ENCODE peak calls at places on chromosomes 16 and 17, in four cellular contexts. J, Q, N and C are unnamed samples.

GRCh38 chr17:27797390-27798091 is 2.8 kb downstream of the NOS2 start:
- DNase-seq in N (no peak), Q (no peak), J (peak), C (peak)

GRCh38 chr16:85652431-85653221 is 36.1 kb downstream of the GINS2 start:
- DNase-seq in J (no peak), N (no peak), Q (peak), C (no peak)

GRCh38 chr16:12998376-12999085 is 97.1 kb downstream of the SHISA9 start:
- DNase-seq in Q (no peak), J (no peak), N (no peak), C (no peak)

GRCh38 chr16:17305694-17306093 is 165.1 kb downstream of the XYLT1 start:
- DNase-seq in J (no peak), N (no peak), Q (no peak), C (no peak)

GRCh38 chr16:5882087-5882661 is 784.6 kb upstream of the EEF2KMT start:
- DNase-seq in J (peak), Q (no peak), N (no peak), C (no peak)

GRCh38 chr17:54749157-54749556 is 151.5 kb upstream of the TOM1L1 start:
- DNase-seq in J (peak), Q (no peak), N (no peak), C (no peak)

GRCh38 chr17:49277638-49278037 is 47.1 kb upstream of the PHOSPHO1 start:
- DNase-seq in J (no peak), Q (no peak), N (no peak), C (no peak)

GRCh38 chr17:63601439-63602371 is 1.0 kb downstream of the TACO1 start:
- DNase-seq in J (peak), N (no peak), Q (no peak), C (no peak)

GRCh38 chr16:85863384-85863774 is 35.6 kb upstream of the IRF8 start:
- DNase-seq in Q (no peak), J (no peak), N (no peak), C (no peak)

GRCh38 chr16:29023279-29024278 is 38.7 kb downstream of the LAT start:
- DNase-seq in N (no peak), J (no peak), Q (no peak), C (peak)

GRCh38 chr17:58083491-58084316 is 485 bp downstream of the DYNLL2 start:
- DNase-seq in J (peak), Q (peak), N (no peak), C (peak)

GRCh38 chr16:49469930-49470451 is 96.4 kb downstream of the C16orf78 start:
- DNase-seq in Q (peak), N (no peak), J (no peak), C (peak)

GRCh38 chr17:37648555-37648954 is 5.3 kb upstream of the DDX52 start:
- DNase-seq in N (no peak), J (no peak), Q (no peak), C (no peak)

GRCh38 chr17:48995871-48996695 is 1.1 kb upstream of the IGF2BP1 start:
- DNase-seq in J (peak), N (no peak), Q (no peak), C (no peak)

GRCh38 chr16:47018223-47018891 is 44.9 kb upstream of the DNAJA2 start:
- DNase-seq in J (peak), Q (peak), N (peak), C (peak)

GRCh38 chr16:24013733-24014645 is 178.2 kb downstream of the PRKCB start:
- DNase-seq in J (no peak), Q (peak), N (no peak), C (peak)

GRCh38 chr17:5011928-5012327 is 14.2 kb downstream of the KIF1C start:
- DNase-seq in Q (no peak), N (no peak), J (no peak), C (no peak)

GRCh38 chr17:2075336-2076056 is 20.6 kb downstream of the HIC1 start:
- DNase-seq in J (peak), Q (no peak), N (no peak), C (peak)

GRCh38 chr17:41434313-41434895 is 6.4 kb downstream of the KRT38 start:
- DNase-seq in Q (no peak), J (no peak), N (no peak), C (no peak)

DNA sequence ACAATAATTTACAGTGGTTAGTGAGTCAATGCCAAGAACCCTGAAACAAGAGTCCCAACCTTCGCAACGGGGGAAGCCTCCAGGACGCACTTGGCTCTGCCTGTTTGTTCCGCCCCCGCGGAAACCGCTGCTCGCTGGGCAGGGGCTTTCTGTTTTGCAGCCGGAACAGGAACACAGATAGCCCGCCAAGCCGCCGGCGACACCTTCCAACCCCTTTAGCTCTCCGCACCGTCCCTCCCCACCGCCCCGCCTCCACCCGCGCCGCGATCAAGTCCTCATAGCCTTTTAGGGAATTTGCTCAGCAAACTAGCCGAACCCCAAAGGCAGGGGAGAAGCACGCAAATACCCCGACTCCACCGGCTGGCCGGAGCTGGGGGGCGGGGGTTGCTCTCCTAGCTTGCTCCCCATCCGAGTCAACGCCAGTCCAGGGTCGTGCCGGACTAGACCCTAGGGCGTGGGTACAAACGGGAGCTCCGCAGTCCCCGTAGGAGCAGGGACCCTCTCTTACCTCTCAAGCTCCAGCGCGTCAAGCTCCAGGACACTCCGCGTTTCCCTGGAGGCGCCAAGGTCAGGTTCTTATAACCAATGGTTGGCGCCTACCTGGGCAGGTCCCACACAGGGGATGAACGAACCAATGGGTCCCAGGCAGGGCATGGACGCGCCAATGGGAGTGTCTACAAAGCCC is at the start of gene SLFN13:
- DNase-seq in Q (peak), N (no peak), J (peak), C (peak)
- TF ChIP-seq POLR2AphosphoS5 in Q (no peak), N (no peak), J (no peak), C (peak)

DNA sequence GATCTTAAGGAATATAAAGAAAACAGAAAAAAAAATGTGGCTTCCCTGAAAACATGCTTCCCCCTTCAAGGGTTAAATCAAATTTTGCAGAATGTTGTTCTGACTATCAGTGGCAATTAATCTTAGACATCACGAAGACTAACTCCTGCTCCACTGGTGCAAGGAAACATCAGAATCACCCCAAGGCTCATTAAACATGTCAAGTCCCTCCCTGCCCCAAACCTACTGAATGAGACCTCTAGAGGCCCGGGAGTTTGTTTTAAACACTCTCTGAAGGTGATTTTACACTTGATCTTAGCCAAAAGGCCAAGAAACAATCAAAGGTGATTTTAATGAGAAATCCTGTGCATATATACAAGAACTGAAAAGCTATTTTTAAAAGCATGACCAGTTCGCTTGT is 18.3 kb downstream of the PSME3IP1 start:
- DNase-seq in N (no peak), J (no peak), Q (no peak), C (no peak)
- TF ChIP-seq POLR2AphosphoS5 in N (no peak), J (no peak), Q (no peak), C (no peak)

GRCh38 chr17:75723201-75723930 is 2.1 kb downstream of the ITGB4 start:
- DNase-seq in Q (peak), N (no peak), J (no peak), C (no peak)
- TF ChIP-seq POLR2AphosphoS5 in Q (no peak), N (peak), J (no peak), C (peak)

GRCh38 chr17:72121164-72122001 is 563 bp downstream of the SOX9 start:
- DNase-seq in Q (peak), N (no peak), J (peak), C (no peak)

GRCh38 chr17:72119280-72119962 is 1.4 kb upstream of the SOX9 start:
- DNase-seq in N (no peak), J (peak), Q (no peak), C (no peak)

GRCh38 chr17:72119963-72120877 is 600 bp upstream of the SOX9 start:
- DNase-seq in Q (peak), J (peak), N (peak), C (no peak)

GRCh38 chr17:72122002-72122310 is 1.1 kb downstream of the SOX9 start:
- DNase-seq in N (no peak), J (no peak), Q (no peak), C (no peak)

DNA sequence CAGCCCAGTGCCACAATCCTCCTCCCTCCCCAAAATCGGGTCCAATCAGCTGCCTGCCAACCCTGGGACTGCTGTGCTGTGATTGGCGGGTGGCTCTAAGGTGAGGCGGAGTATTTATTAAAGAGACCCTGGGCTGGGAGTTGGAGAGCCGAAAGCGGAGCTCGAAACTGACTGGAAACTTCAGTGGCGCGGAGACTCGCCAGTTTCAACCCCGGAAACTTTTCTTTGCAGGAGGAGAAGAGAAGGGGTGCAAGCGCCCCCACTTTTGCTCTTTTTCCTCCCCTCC is at the start of gene SOX9:
- DNase-seq in J (peak), Q (peak), N (peak), C (no peak)
- TF ChIP-seq POLR2AphosphoS5 in J (peak), Q (no peak), N (peak), C (no peak)

GRCh38 chr16:9122342-9122741 is 30.9 kb downstream of the HAPSTR1 start:
- DNase-seq in J (no peak), N (no peak), Q (no peak), C (peak)
- TF ChIP-seq POLR2AphosphoS5 in J (no peak), N (peak), Q (no peak), C (no peak)

GRCh38 chr17:40436631-40437030 is 6.6 kb upstream of the IGFBP4 start:
- DNase-seq in N (no peak), Q (no peak), J (no peak), C (peak)

GRCh38 chr17:40431231-40431602 is 12.0 kb upstream of the IGFBP4 start:
- DNase-seq in N (no peak), Q (no peak), J (no peak), C (no peak)

GRCh38 chr17:40433551-40434384 is 9.5 kb upstream of the IGFBP4 start:
- DNase-seq in Q (no peak), N (no peak), J (peak), C (peak)

GRCh38 chr17:40430272-40431230 is 12.7 kb upstream of the IGFBP4 start:
- DNase-seq in Q (peak), N (no peak), J (no peak), C (no peak)

GRCh38 chr17:40432864-40433528 is 10.3 kb upstream of the IGFBP4 start:
- DNase-seq in N (no peak), Q (peak), J (no peak), C (peak)
- TF ChIP-seq POLR2AphosphoS5 in N (no peak), Q (no peak), J (no peak), C (no peak)